ENCODE peak calls at places on chromosomes 7 and 10, in eight cellular contexts. W is A673; E is immature natural killer cell; D is kidney; V is HFFc6; M is retina; S is activated T-helper 1 cell treated with anti-CD3 and anti-CD28 coated beads, Interleukin-2, amount 50 U/mL, for 16 hours; O is NT2/D1. T is an unnamed sample.

GRCh38 chr7:1555046-1555812 is 776 bp downstream of the TMEM184A start:
- DNase-seq in W (no peak), E (no peak), D (peak), V (peak), M (no peak), S (no peak), O (peak), T (no peak)

GRCh38 chr7:130256716-130257115 is 9.9 kb upstream of the CPA2 start:
- DNase-seq in W (no peak), E (no peak), D (no peak), V (no peak), M (no peak), S (no peak), O (peak), T (no peak)

GRCh38 chr7:35389636-35390035 is 135.7 kb upstream of the TBX20 start:
- DNase-seq in W (no peak), E (no peak), D (no peak), V (no peak), M (no peak), S (no peak), O (no peak), T (no peak)

GRCh38 chr7:38189256-38189938 is 11.4 kb downstream of the STARD3NL start:
- DNase-seq in W (peak), E (no peak), D (no peak), V (no peak), M (peak), S (no peak), O (no peak), T (no peak)

GRCh38 chr10:24889636-24890035 is 62.8 kb downstream of the PRTFDC1 start:
- DNase-seq in W (no peak), E (no peak), D (no peak), V (no peak), M (no peak), S (no peak), O (no peak), T (no peak)

GRCh38 chr7:84900215-84900614 is 286.6 kb downstream of the SEMA3D start:
- DNase-seq in W (no peak), E (no peak), D (no peak), V (no peak), M (no peak), S (no peak), O (no peak), T (no peak)

GRCh38 chr10:37269554-37270256 is 144.3 kb downstream of the ANKRD30A start:
- DNase-seq in W (no peak), E (no peak), D (no peak), V (no peak), M (no peak), S (no peak), O (no peak), T (no peak)

GRCh38 chr10:113704637-113705343 is 25.1 kb downstream of the CASP7 start:
- DNase-seq in W (peak), E (no peak), D (no peak), V (peak), M (peak), S (no peak), O (no peak), T (no peak)

GRCh38 chr7:101058355-101058754 is 26.9 kb upstream of the TRIM56 start:
- DNase-seq in W (peak), E (peak), D (peak), V (peak), M (peak), S (peak), O (peak), T (no peak)

GRCh38 chr7:48875300-48875916 is 48.9 kb upstream of the CDC14C start:
- DNase-seq in W (peak), E (no peak), D (peak), V (peak), M (peak), S (no peak), O (peak), T (no peak)

GRCh38 chr7:19400771-19401254 is 255.6 kb upstream of the FERD3L start:
- DNase-seq in W (no peak), E (no peak), D (no peak), V (no peak), M (no peak), S (no peak), O (no peak), T (no peak)

GRCh38 chr7:73668103-73668937 is 689 bp downstream of the VPS37D start:
- DNase-seq in W (peak), E (no peak), D (no peak), V (no peak), M (peak), S (no peak), O (no peak), T (no peak)